ENCODE peak calls at places on chromosomes 2 and 18, in nine cellular contexts. E, Q, K, L, B, T, Y, N and D are unnamed samples.

GRCh38 chr18:74281639-74282358 is 10.0 kb downstream of the CYB5A start:
- DNase-seq in B (no peak), T (no peak), L (peak; percentile 51), K (no peak), N (no peak), Y (no peak), Q (no peak), E (no peak), D (no peak)

GRCh38 chr2:121071058-121071504 is 213.9 kb downstream of the TFCP2L1 start:
- DNase-seq in B (peak; percentile 93), Q (peak; percentile 31), T (peak; percentile 80), L (peak; percentile 28), N (no peak), K (peak; percentile 61), E (peak; percentile 88), Y (peak; percentile 59), D (peak; percentile 70)

GRCh38 chr18:13587937-13588336 is 138.4 kb downstream of the FAM210A start:
- DNase-seq in Q (no peak), T (no peak), E (no peak), Y (no peak), N (no peak), B (no peak), K (no peak), L (no peak), D (no peak)

GRCh38 chr18:63979409-63979908 is 9.6 kb downstream of the SERPINB8 start:
- DNase-seq in T (no peak), E (no peak), K (peak; percentile 84), Q (peak; percentile 70), L (peak; percentile 76), B (peak; percentile 56), N (peak; percentile 54), Y (peak; percentile 80), D (peak; percentile 59)

GRCh38 chr2:96839288-96839874 is 4.4 kb downstream of the ANKRD23 start:
- DNase-seq in N (peak; percentile 85), B (no peak), E (peak; percentile 90), L (peak; percentile 18), Q (no peak), Y (no peak), K (no peak), T (no peak), D (peak; percentile 92)

GRCh38 chr2:19544020-19544383 is 185.6 kb upstream of the OSR1 start:
- DNase-seq in Q (no peak), T (no peak), Y (no peak), E (no peak), B (no peak), N (no peak), K (no peak), L (no peak), D (no peak)

GRCh38 chr18:52569492-52569891 is 229.5 kb downstream of the DCC start:
- DNase-seq in E (no peak), K (peak; percentile 25), B (no peak), N (no peak), Q (peak; percentile 42), L (no peak), T (no peak), Y (no peak), D (no peak)

GRCh38 chr2:46332686-46333281 is 35.6 kb downstream of the EPAS1 start:
- DNase-seq in T (no peak), N (no peak), Q (peak; percentile 45), L (peak; percentile 77), E (no peak), B (no peak), K (no peak), Y (no peak), D (no peak)

GRCh38 chr2:127423476-127423840 is 5.2 kb downstream of the PROC start:
- DNase-seq in Q (no peak), Y (no peak), K (no peak), N (no peak), B (peak; percentile 30), T (no peak), L (no peak), E (no peak), D (no peak)

GRCh38 chr18:68724021-68724420 is 9.1 kb upstream of the TMX3 start:
- DNase-seq in Q (no peak), N (no peak), B (no peak), T (no peak), L (no peak), E (no peak), Y (no peak), K (no peak), D (no peak)

GRCh38 chr2:150610670-150611279 is 123.3 kb upstream of the RND3 start:
- DNase-seq in K (peak; percentile 75), N (no peak), L (peak; percentile 66), Q (peak; percentile 69), B (peak; percentile 24), Y (peak; percentile 62), E (no peak), T (no peak), D (no peak)

GRCh38 chr2:3605013-3605961 is 10.4 kb downstream of the COLEC11 start:
- DNase-seq in Y (peak; percentile 55), N (no peak), L (peak; percentile 29), Q (no peak), K (peak; percentile 56), T (peak; percentile 64), E (peak; percentile 40), B (no peak), D (peak; percentile 49)

GRCh38 chr2:63194175-63194574 is 143.5 kb downstream of the OTX1 start:
- DNase-seq in Q (no peak), L (no peak), E (no peak), T (no peak), N (no peak), B (no peak), K (no peak), Y (no peak), D (no peak)

GRCh38 chr18:61896767-61897166 is 4.0 kb upstream of the RNF152 start:
- DNase-seq in L (peak; percentile 60), Y (peak; percentile 80), Q (peak; percentile 20), B (no peak), N (no peak), E (no peak), T (peak; percentile 28), K (peak; percentile 58), D (no peak)

DNA sequence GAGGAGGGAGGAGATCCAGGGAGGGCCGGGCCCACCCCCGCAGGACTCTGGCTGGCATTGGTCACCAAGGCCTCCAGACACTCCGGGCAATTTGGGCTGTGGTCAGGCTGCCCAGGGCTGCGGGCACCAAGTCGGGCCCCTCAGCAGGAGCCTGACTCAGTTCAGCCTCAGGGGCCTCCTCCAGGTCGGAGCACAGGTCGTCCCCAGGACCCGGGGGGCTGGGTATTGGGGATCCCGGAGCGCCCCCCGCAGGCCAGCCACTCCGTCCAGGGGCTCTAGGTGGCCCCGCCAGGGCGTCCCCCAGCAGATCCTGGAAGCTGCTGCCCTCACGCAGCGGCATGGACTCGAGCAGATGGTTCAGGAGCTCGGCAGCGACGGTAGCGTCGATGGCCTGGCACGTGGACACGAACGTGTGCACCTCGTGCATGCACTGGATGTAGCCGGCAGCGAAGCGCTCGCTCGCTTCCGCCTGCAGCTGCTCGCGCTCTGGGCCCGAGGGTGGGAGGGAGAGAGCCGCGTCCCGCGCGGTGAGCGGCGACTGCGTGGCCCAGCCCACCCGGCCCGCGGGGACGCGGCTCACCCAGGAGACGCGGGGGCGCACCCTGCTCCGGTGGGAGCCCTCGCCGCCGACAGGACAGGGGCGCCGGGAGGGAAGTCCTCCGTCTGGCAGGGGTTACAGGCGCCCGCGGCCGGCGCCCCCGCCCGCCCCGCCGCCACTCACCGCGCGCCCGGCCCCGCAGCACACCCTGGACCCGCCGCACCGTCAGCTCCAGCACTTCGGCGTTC is 879 bp downstream of the HES6 start:
- DNase-seq in Y (no peak), K (no peak), Q (no peak), B (peak; percentile 34), L (no peak), N (no peak), T (peak; percentile 65), E (peak; percentile 88), D (peak; percentile 56)
- TF ChIP-seq CTCF in Y (no peak), K (no peak), Q (no peak), B (no peak), L (no peak), N (no peak), T (no peak), E (no peak), D (no peak)

GRCh38 chr2:235638541-235639192 is 144.8 kb downstream of the AGAP1 start:
- DNase-seq in B (no peak), K (no peak), N (no peak), E (no peak), T (no peak), Q (no peak), Y (no peak), L (no peak), D (no peak)
- TF ChIP-seq CTCF in B (no peak), K (peak; percentile 27), N (no peak), E (no peak), T (no peak), Q (no peak), Y (no peak), L (no peak), D (no peak)

GRCh38 chr18:9708057-9708881 is at the start of gene RAB31:
- DNase-seq in Y (peak; percentile 79), E (peak; percentile 97), B (peak; percentile 74), L (peak; percentile 85), K (peak; percentile 85), Q (peak; percentile 72), T (peak; percentile 66), N (peak; percentile 52), D (peak; percentile 15)
- TF ChIP-seq CTCF in Y (peak; percentile 4), E (no peak), B (no peak), L (no peak), K (no peak), Q (peak; percentile 19), T (no peak), N (no peak), D (no peak)

GRCh38 chr2:216775043-216775453 is 79.7 kb upstream of the IGFBP5 start:
- DNase-seq in K (peak; percentile 84), T (no peak), Y (peak; percentile 82), N (no peak), L (peak; percentile 97), Q (peak; percentile 99), B (peak; percentile 22), E (no peak), D (no peak)
- TF ChIP-seq CTCF in K (peak; percentile 15), T (no peak), Y (no peak), N (no peak), L (peak; percentile 37), Q (peak; percentile 20), B (no peak), E (no peak), D (no peak)